ENCODE peak calls at places on chromosomes 11 and 22, in five cellular contexts. I is right lobe of liver, H is DND-41, M is PC-9, N is cardiac muscle cell. T is an unnamed sample. For H3K4me1, the result is how much of the 10 kb centered on the place peaks cover.

GRCh38 chr11:9459573-9460321 is 1.1 kb upstream of the ZNF143 start:
- DNase-seq in N (peak), M (no peak), I (no peak), H (peak), T (no peak)

GRCh38 chr11:107017433-107018227 is 646 bp downstream of the GUCY1A2 start:
- DNase-seq in H (no peak), M (no peak), I (peak), N (peak), T (peak)

GRCh38 chr11:33982661-33983060 is 68.9 kb upstream of the CAPRIN1 start:
- DNase-seq in M (peak), N (no peak), I (no peak), H (no peak), T (no peak)

GRCh38 chr22:50579752-50580151 is 1.5 kb upstream of the CPT1B start:
- DNase-seq in H (no peak), N (no peak), M (no peak), I (no peak), T (no peak)

GRCh38 chr11:80365980-80366379 is 925.1 kb upstream of the TENM4 start:
- DNase-seq in N (no peak), M (no peak), H (no peak), I (no peak), T (no peak)

GRCh38 chr22:19959043-19959586 is 17.5 kb upstream of the TXNRD2 start:
- DNase-seq in M (no peak), N (peak), H (no peak), I (peak), T (peak)

GRCh38 chr11:12414641-12415040 is 37.3 kb downstream of the PARVA start:
- DNase-seq in M (no peak), H (no peak), N (no peak), I (no peak), T (no peak)

GRCh38 chr11:131688056-131688693 is 317.8 kb downstream of the NTM start:
- DNase-seq in H (peak), N (peak), I (no peak), M (no peak), T (peak)

GRCh38 chr11:133403900-133404299 is 128.4 kb downstream of the OPCML start:
- DNase-seq in H (peak), N (no peak), I (no peak), M (no peak), T (no peak)

GRCh38 chr11:71218789-71219499 is 33.4 kb downstream of the SHANK2 start:
- DNase-seq in M (no peak), I (peak), N (no peak), H (no peak), T (no peak)

GRCh38 chr22:48485144-48486135 is 1342.2 kb downstream of the BRD1 start:
- DNase-seq in N (no peak), M (no peak), H (no peak), I (peak), T (peak)

GRCh38 chr22:47918276-47918928 is 1156.0 kb downstream of the TBC1D22A start:
- DNase-seq in M (no peak), I (no peak), N (no peak), H (peak), T (no peak)

GRCh38 chr11:66976048-66976467 is 954 bp downstream of the C11orf86 start:
- DNase-seq in N (peak), M (no peak), I (no peak), H (peak), T (no peak)

GRCh38 chr22:20578192-20578591 is 70.8 kb downstream of the MED15 start:
- DNase-seq in M (no peak), H (no peak), N (no peak), I (no peak), T (peak)

GRCh38 chr22:43726296-43726695 is 85.8 kb downstream of the EFCAB6 start:
- DNase-seq in N (no peak), M (no peak), H (no peak), I (no peak), T (no peak)

GRCh38 chr22:25772288-25772687 is 30.3 kb downstream of the MYO18B start:
- DNase-seq in N (no peak), H (peak), I (no peak), M (no peak), T (no peak)

GRCh38 chr22:17712441-17712840 is 61.8 kb downstream of the BID start:
- DNase-seq in I (no peak), M (no peak), H (no peak), N (no peak), T (no peak)

GRCh38 chr22:23213581-23214341 is 33.5 kb downstream of the BCR start:
- DNase-seq in N (no peak), H (no peak), M (no peak), I (no peak), T (no peak)

GRCh38 chr22:40542821-40543540 is 93.5 kb downstream of the MRTFA start:
- DNase-seq in N (no peak), M (no peak), H (no peak), I (no peak), T (no peak)

GRCh38 chr11:67230406-67230805 is 35.9 kb upstream of the GRK2 start:
- DNase-seq in N (no peak), M (no peak), H (no peak), I (no peak), T (no peak)

GRCh38 chr11:100791103-100791502 is 104.0 kb downstream of the ARHGAP42 start:
- DNase-seq in I (no peak), N (peak), M (no peak), H (no peak), T (no peak)
- H3K4me1 ChIP-seq in I (under half), N (under half), M (under half), H (under half), T (under half)

DNA sequence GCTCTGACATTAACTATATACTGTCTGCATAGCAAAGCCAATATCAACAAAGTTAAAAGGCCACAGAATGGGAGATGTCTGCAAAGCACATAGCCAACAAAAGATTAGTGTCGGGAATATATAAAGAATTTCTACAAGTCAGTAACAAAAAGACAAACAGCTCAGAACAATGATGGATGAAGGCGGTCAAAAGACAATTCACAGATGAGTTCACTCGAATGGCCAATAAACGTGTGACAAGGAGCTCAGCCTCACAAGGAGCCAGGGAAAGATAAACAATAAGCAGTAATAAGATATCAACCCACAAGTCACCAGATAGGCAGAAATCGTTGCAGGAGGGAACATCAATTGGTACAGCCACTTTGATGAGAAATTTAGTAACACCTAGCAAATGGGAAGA is 106.0 kb upstream of the ISX start:
- DNase-seq in N (no peak), M (no peak), I (no peak), H (no peak), T (no peak)
- H3K27ac ChIP-seq in N (no peak), M (no peak), I (no peak), H (no peak), T (no peak)

DNA sequence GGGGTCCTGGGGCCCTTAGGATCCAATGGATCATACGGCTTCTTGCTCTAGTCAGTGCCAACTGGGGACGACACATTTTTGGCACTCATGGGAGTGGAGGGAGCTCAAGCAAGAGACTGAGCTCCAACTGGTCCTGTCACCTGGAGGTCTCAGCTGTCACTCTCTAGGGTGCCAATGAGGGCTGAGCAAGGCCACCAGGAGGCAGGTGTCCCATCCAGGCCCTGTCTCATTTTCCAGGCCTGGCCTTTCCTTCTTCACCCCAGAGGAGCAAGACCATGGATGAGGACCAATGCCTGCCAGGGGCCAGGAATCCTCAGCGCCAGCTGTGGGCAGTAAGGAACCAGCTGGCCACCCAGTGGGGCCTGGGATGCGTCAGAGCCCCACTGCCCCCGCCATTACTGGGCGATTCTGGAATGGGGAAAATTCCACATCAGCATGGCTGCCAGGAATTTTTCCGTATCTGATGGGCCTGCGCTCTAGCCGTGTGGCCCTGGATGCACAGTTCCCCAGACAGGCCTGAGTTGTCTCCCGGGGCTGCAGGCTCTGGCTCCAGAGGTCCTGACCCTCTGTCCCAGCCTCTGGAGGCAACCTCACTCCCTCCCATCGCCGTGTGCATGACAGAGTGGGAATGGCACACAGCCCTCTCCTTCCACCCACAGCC is 676 bp upstream of the GAL3ST1 start:
- DNase-seq in N (no peak), H (no peak), M (no peak), I (no peak), T (no peak)
- TF ChIP-seq CTCF in N (no peak), H (no peak), M (no peak), I (no peak), T (no peak)

GRCh38 chr11:126111458-126112116 is 48.9 kb upstream of the CDON start:
- DNase-seq in H (no peak), N (peak), I (no peak), M (no peak), T (no peak)
- H3K4me1 ChIP-seq in H (under half), N (under half), I (under half), M (half or more), T (under half)

GRCh38 chr11:46697303-46697702 is 3.1 kb downstream of the ARHGAP1 start:
- DNase-seq in I (no peak), M (no peak), H (no peak), N (peak), T (no peak)

GRCh38 chr11:46697723-46698122 is 2.7 kb downstream of the ARHGAP1 start:
- DNase-seq in H (no peak), M (no peak), N (no peak), I (no peak), T (no peak)

GRCh38 chr11:46698597-46698996 is 1.8 kb downstream of the ARHGAP1 start:
- DNase-seq in M (no peak), N (no peak), I (no peak), H (no peak), T (no peak)

GRCh38 chr11:46700251-46701077 is at the start of the genes ARHGAP1 and ZNF408:
- DNase-seq in N (peak), I (peak), H (peak), M (peak), T (peak)

DNA sequence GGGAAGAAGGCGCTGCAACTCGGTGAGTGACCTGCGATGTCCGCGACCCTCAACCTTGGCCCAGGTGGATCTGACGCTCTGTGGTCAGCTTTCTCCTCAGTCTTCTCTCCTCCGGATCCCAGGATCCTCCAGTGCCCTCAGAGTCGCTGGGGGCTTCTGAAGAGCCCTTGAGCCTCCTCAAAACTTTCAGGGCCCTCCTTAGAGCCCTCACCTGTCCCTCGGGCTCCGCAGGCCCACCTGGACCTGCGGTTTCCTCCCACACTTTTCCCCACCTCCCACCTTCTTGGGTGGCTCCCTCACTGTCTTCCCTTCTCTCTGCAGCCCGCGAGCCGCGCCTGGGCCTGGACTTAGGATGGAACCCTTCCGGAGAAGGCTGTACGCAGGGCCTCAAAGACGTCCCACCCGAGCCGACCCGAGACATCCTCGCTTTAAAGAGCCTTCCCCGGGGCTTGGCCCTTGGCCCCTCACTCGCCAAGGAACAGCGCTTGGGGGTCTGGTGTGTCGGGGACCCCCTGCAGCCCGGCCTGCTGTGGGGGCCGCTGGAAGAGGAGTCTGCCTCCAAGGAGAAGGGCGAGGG is 335 bp downstream of the ZNF408 start:
- DNase-seq in M (no peak), N (no peak), H (no peak), I (no peak), T (no peak)
- H3K27ac ChIP-seq in M (peak), N (peak), H (peak), I (peak), T (peak)

DNA sequence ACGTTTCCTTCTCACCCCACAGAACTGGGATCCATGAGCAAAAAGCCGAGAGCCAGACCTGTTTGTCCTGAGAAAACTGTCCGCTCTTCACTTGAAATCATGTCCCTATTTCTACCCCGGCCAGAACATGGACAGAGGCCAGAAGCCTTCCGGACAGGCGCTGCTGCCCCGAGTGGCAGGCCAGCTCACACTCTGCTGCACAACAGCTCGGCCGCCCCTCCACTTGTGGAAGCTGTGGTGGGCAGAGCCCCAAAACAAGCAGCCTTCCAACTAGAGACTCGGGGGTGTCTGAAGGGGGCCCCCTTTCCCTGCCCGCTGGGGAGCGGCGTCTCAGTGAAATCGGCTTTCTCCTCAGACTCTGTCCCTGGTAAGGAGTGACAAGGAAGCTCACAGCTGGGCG is 24.0 kb downstream of the CD5 start:
- DNase-seq in H (no peak), N (peak), I (no peak), M (no peak), T (no peak)
- TF ChIP-seq CTCF in H (no peak), N (peak), I (no peak), M (no peak), T (no peak)

GRCh38 chr11:96112192-96113099 is 188.5 kb upstream of the MTMR2 start:
- DNase-seq in M (no peak), H (no peak), I (no peak), N (no peak), T (no peak)
- H3K4me1 ChIP-seq in M (under half), H (under half), I (under half), N (under half), T (under half)

DNA sequence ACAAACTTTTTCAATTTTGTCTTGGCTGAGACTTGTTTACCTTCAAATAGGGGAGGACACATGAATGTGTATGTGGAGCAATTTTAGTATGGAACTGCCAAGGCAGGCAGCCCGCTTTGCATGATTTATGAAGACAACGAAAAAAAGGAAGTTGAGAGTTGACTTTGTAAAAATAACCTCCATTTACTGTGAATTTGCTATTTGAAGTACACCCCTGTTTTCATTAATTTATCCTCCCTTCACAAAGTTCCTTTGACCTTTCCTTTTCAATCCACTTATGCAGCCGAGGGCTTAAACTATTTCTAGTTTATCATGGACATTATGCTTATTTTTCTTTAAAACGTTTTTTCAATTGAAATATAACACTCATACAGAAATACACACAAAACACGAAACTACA is 369.6 kb upstream of the CADM1 start:
- DNase-seq in H (no peak), M (no peak), N (no peak), I (no peak), T (no peak)
- H3K27ac ChIP-seq in H (no peak), M (no peak), N (no peak), I (no peak), T (no peak)

T was measured in pancreas.